ENCODE peak calls at places on chromosomes 5 and 9, in nine cellular contexts. K is HFFc6; J is CD8-positive, alpha-beta T cell; G is suprapubic skin; X is colonic mucosa; L is mammary epithelial cell; E is cardiac fibroblast; Y is MM.1S; C is OCI-LY7. T is an unnamed sample.

GRCh38 chr5:150350524-150351344 is 6.8 kb upstream of the TCOF1 start:
- DNase-seq in X (peak; percentile 89), G (no peak), Y (peak; percentile 86), E (peak; percentile 83), L (peak; percentile 55), C (peak; percentile 81), K (peak; percentile 71), J (peak; percentile 30), T (peak; percentile 29)

GRCh38 chr5:161663431-161663830 is 22.1 kb upstream of the GABRA6 start:
- DNase-seq in L (no peak), C (no peak), X (no peak), G (no peak), E (no peak), Y (no peak), K (no peak), J (no peak), T (no peak)

GRCh38 chr9:112439825-112440224 is 46.8 kb upstream of the KIAA1958 start:
- DNase-seq in Y (no peak), X (no peak), G (no peak), K (no peak), L (no peak), J (no peak), C (no peak), E (no peak), T (no peak)

GRCh38 chr5:107487056-107487461 is 183.7 kb downstream of the EFNA5 start:
- DNase-seq in X (no peak), L (no peak), C (no peak), G (no peak), K (no peak), Y (no peak), E (peak; percentile 79), J (no peak), T (peak; percentile 25)

GRCh38 chr9:482736-483135 is 268.1 kb downstream of the DOCK8 start:
- DNase-seq in G (no peak), E (no peak), J (no peak), C (no peak), Y (no peak), K (no peak), X (no peak), L (no peak), T (no peak)

GRCh38 chr9:77881111-77881510 is 150.5 kb downstream of the GNAQ start:
- DNase-seq in K (no peak), C (no peak), X (no peak), L (no peak), E (no peak), G (no peak), Y (no peak), J (no peak), T (no peak)

GRCh38 chr5:10288600-10289213 is 19.0 kb downstream of the CMBL start:
- DNase-seq in E (no peak), Y (peak; percentile 97), C (peak; percentile 91), X (peak; percentile 94), K (no peak), J (peak; percentile 14), G (peak; percentile 79), L (peak; percentile 45), T (peak; percentile 71)

GRCh38 chr5:133451926-133452325 is 160.4 kb downstream of the FSTL4 start:
- DNase-seq in J (no peak), L (no peak), K (no peak), C (no peak), X (no peak), E (no peak), Y (no peak), G (no peak), T (no peak)

GRCh38 chr5:150285114-150285513 is 4.5 kb downstream of the CAMK2A start:
- DNase-seq in L (no peak), K (peak; percentile 47), Y (no peak), C (no peak), J (no peak), X (no peak), E (peak; percentile 39), G (no peak), T (no peak)

GRCh38 chr5:21164425-21164824 is 1176.4 kb upstream of the CDH18 start:
- DNase-seq in Y (no peak), C (no peak), X (no peak), G (no peak), E (no peak), L (no peak), J (no peak), K (no peak), T (no peak)

GRCh38 chr9:93953492-93954435 is 1.4 kb downstream of the BARX1 start:
- DNase-seq in C (no peak), E (no peak), L (no peak), J (no peak), X (no peak), G (no peak), K (no peak), Y (no peak), T (no peak)

GRCh38 chr5:160697281-160697680 is 154.7 kb downstream of the ATP10B start:
- DNase-seq in X (no peak), K (no peak), Y (no peak), L (no peak), C (no peak), E (no peak), J (no peak), G (no peak), T (no peak)

GRCh38 chr9:133492061-133493021 is 13.4 kb upstream of the SLC2A6 start:
- DNase-seq in K (no peak), X (no peak), G (no peak), L (peak; percentile 14), C (no peak), J (no peak), Y (no peak), E (no peak), T (no peak)

GRCh38 chr9:15101046-15101445 is 190.8 kb upstream of the FREM1 start:
- DNase-seq in J (no peak), C (no peak), X (no peak), K (no peak), L (no peak), Y (no peak), G (no peak), E (peak; percentile 16), T (no peak)

GRCh38 chr9:87081523-87081922 is 134.2 kb upstream of the GAS1 start:
- DNase-seq in C (no peak), J (no peak), X (no peak), E (no peak), Y (no peak), L (no peak), K (no peak), G (no peak), T (no peak)

GRCh38 chr9:87083986-87084385 is 136.7 kb upstream of the GAS1 start:
- DNase-seq in Y (no peak), X (no peak), L (no peak), E (no peak), J (no peak), K (no peak), G (no peak), C (no peak), T (no peak)

GRCh38 chr9:87084407-87084806 is 137.1 kb upstream of the GAS1 start:
- DNase-seq in K (no peak), Y (no peak), E (no peak), G (no peak), J (no peak), L (no peak), X (no peak), C (no peak), T (no peak)

GRCh38 chr9:87077986-87078385 is 130.7 kb upstream of the GAS1 start:
- DNase-seq in Y (no peak), G (no peak), L (no peak), K (no peak), J (no peak), C (no peak), X (no peak), E (no peak), T (no peak)

GRCh38 chr9:87080512-87081225 is 133.4 kb upstream of the GAS1 start:
- DNase-seq in J (no peak), L (no peak), G (no peak), Y (no peak), E (peak; percentile 48), K (no peak), C (no peak), X (no peak), T (no peak)
- TF ChIP-seq CTCF in J (no peak), L (peak; percentile 34), G (no peak), Y (no peak), E (no peak), K (no peak), C (peak; percentile 44), X (peak; percentile 15), T (no peak)

DNA sequence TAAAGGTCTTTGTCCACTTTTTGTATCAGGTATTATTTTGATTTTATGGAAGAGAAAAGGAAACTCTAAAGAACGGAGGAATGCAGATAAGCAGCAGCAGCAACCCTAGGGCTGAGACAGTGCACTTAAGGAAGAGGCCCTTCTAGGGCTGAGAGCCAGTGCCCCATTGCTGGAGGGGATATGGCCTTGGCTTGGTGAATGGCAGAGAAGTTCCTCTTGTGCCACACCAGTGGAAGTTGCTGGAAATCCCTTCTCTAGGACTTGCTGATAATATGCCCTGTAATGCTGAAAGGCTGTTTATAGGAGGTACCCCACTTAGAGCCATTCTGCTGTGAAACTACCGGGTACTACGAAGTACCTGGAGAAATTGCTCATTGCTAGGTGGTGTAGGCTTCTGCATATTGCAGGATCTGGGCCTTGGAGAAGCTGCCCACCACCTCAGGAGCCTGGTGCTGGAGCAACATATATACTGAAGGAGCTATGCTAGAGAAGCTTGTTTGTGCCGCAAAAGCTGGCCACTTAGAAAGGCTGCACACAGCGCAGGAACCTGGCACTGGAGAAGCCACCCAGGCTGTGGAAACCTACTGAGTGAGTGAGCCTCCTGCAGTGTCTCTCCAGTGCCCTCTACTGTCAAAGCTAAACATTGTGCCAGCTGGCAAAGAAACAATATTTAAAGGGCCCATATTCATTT is 9.6 kb upstream of the UBTD2 start:
- DNase-seq in L (peak; percentile 58), K (peak; percentile 75), E (peak; percentile 81), G (peak; percentile 74), X (peak; percentile 62), J (peak; percentile 51), C (peak; percentile 77), Y (peak; percentile 76), T (peak; percentile 72)
- TF ChIP-seq CTCF in L (peak; percentile 94), K (peak; percentile 88), E (peak; percentile 93), G (peak; percentile 73), X (peak; percentile 83), J (peak; percentile 82), C (peak; percentile 97), Y (peak; percentile 89), T (peak; percentile 93)

GRCh38 chr5:32687167-32687831 is 23.8 kb upstream of the NPR3 start:
- DNase-seq in Y (no peak), J (no peak), X (no peak), C (no peak), G (no peak), L (no peak), K (no peak), E (peak; percentile 48), T (no peak)

GRCh38 chr5:32692066-32692746 is 18.9 kb upstream of the NPR3 start:
- DNase-seq in G (no peak), Y (no peak), J (no peak), K (peak; percentile 77), X (no peak), L (no peak), C (no peak), E (peak; percentile 77), T (no peak)

GRCh38 chr5:32684261-32684660 is 26.9 kb upstream of the NPR3 start:
- DNase-seq in C (no peak), J (no peak), Y (no peak), K (no peak), E (no peak), L (no peak), X (no peak), G (no peak), T (no peak)

GRCh38 chr5:32690153-32690552 is 21.0 kb upstream of the NPR3 start:
- DNase-seq in C (peak; percentile 4), G (no peak), Y (no peak), J (no peak), X (no peak), E (peak; percentile 29), K (no peak), L (no peak), T (no peak)
- TF ChIP-seq CTCF in C (peak; percentile 58), G (no peak), Y (no peak), J (no peak), X (no peak), E (peak; percentile 38), K (peak; percentile 62), L (peak; percentile 36), T (peak; percentile 31)

GRCh38 chr9:78958887-78959286 is 612.9 kb upstream of the TLE4 start:
- DNase-seq in G (no peak), X (no peak), J (no peak), K (no peak), Y (peak; percentile 39), C (peak; percentile 17), L (peak; percentile 11), E (peak; percentile 18), T (no peak)
- TF ChIP-seq CTCF in G (no peak), X (no peak), J (no peak), K (peak; percentile 27), Y (peak; percentile 39), C (peak; percentile 60), L (peak; percentile 35), E (peak; percentile 12), T (peak; percentile 35)

T was measured in DND-41.